ENCODE peak calls at places on chromosomes 4 and X, in seven cellular contexts. Q is AG20443; S is amniotic stem cell; J is activated CD4-positive, CD25-positive, alpha-beta regulatory T cell; L is activated naive CD4-positive, alpha-beta T cell treated with anti-CD3 and anti-CD28 coated beads, Interleukin-2, amount 50 U/mL, for 72 hours; T is GM10248; Z is NAMALWA. P is an unnamed sample.

GRCh38 chr4:153640476-153640802 is 43.6 kb upstream of the TLR2 start:
- DNase-seq in S (no peak), J (no peak), Z (no peak), Q (no peak), L (no peak), T (no peak), P (no peak)

GRCh38 chrX:2894885-2895292 is 34.2 kb downstream of the ARSD start:
- DNase-seq in Z (no peak), J (no peak), Q (no peak), S (no peak), L (no peak), T (no peak), P (no peak)

GRCh38 chr4:15656038-15656470 is 897 bp upstream of the FBXL5 start:
- DNase-seq in Z (no peak), T (no peak), J (no peak), S (no peak), Q (no peak), L (no peak), P (no peak)

GRCh38 chr4:173192375-173193162 is 24.0 kb downstream of the GALNT7 start:
- DNase-seq in Z (peak), T (no peak), L (no peak), Q (no peak), S (no peak), J (no peak), P (no peak)

GRCh38 chrX:16484338-16484737 is 165.6 kb upstream of the S100G start:
- DNase-seq in S (peak), J (no peak), T (no peak), Q (peak), L (peak), Z (no peak), P (no peak)

GRCh38 chr4:122898370-122899150 is 23.8 kb downstream of the NUDT6 start:
- DNase-seq in Z (no peak), S (peak), Q (peak), J (no peak), T (no peak), L (no peak), P (no peak)

GRCh38 chr4:91502365-91502764 is 801.4 kb upstream of the GRID2 start:
- DNase-seq in Q (no peak), S (no peak), T (no peak), L (no peak), Z (peak), J (no peak), P (no peak)

GRCh38 chr4:147362868-147363440 is 117.9 kb upstream of the EDNRA start:
- DNase-seq in J (no peak), S (no peak), Z (no peak), T (no peak), L (no peak), Q (no peak), P (no peak)

GRCh38 chrX:31333181-31333831 is 261.5 kb upstream of the FTHL17 start:
- DNase-seq in J (no peak), L (no peak), T (no peak), S (peak), Q (peak), Z (no peak), P (no peak)

P was measured in CMK.